ENCODE peak calls at places on chromosomes 3 and 15, in five cellular contexts. One of them, this sample, is unnamed.

GRCh38 chr3:184165548-184165947 is 9.1 kb upstream of the AP2M1 start:
- DNase-seq in natural killer cell treated with Interleukin-12 subunit alpha and Interleukin-12 subunit beta and Interleukin-15 and Interleukin-18, amount 100 ng/mL, for 72 hours: no peak
- DNase-seq in left ventricle myocardium inferior: no peak
- DNase-seq in AG10803: no peak
- DNase-seq in H9: no peak
- DNase-seq in this sample: no peak

GRCh38 chr3:64295594-64295993 is 70.3 kb upstream of the PRICKLE2 start:
- DNase-seq in H9: no peak
- DNase-seq in AG10803: peak; percentile 93
- DNase-seq in left ventricle myocardium inferior: no peak
- DNase-seq in natural killer cell treated with Interleukin-12 subunit alpha and Interleukin-12 subunit beta and Interleukin-15 and Interleukin-18, amount 100 ng/mL, for 72 hours: no peak
- DNase-seq in this sample: no peak

GRCh38 chr15:25717116-25717755 is 145.9 kb downstream of the ATP10A start:
- DNase-seq in left ventricle myocardium inferior: no peak
- DNase-seq in natural killer cell treated with Interleukin-12 subunit alpha and Interleukin-12 subunit beta and Interleukin-15 and Interleukin-18, amount 100 ng/mL, for 72 hours: no peak
- DNase-seq in AG10803: peak; percentile 72
- DNase-seq in H9: no peak
- DNase-seq in this sample: no peak

GRCh38 chr15:30939161-30939560 is 35.4 kb downstream of the FAN1 start:
- DNase-seq in natural killer cell treated with Interleukin-12 subunit alpha and Interleukin-12 subunit beta and Interleukin-15 and Interleukin-18, amount 100 ng/mL, for 72 hours: no peak
- DNase-seq in left ventricle myocardium inferior: no peak
- DNase-seq in H9: no peak
- DNase-seq in AG10803: no peak
- DNase-seq in this sample: no peak

GRCh38 chr15:56365075-56365711 is at the start of gene TEX9:
- DNase-seq in H9: peak; percentile 92
- DNase-seq in AG10803: peak; percentile 81
- DNase-seq in left ventricle myocardium inferior: peak; percentile 84
- DNase-seq in natural killer cell treated with Interleukin-12 subunit alpha and Interleukin-12 subunit beta and Interleukin-15 and Interleukin-18, amount 100 ng/mL, for 72 hours: peak; percentile 79
- DNase-seq in this sample: peak; percentile 83

GRCh38 chr3:195133462-195133861 is 137.5 kb downstream of the XXYLT1 start:
- DNase-seq in AG10803: peak; percentile 94
- DNase-seq in natural killer cell treated with Interleukin-12 subunit alpha and Interleukin-12 subunit beta and Interleukin-15 and Interleukin-18, amount 100 ng/mL, for 72 hours: no peak
- DNase-seq in H9: no peak
- DNase-seq in left ventricle myocardium inferior: no peak
- DNase-seq in this sample: peak; percentile 53

GRCh38 chr3:168269019-168269418 is 173.3 kb upstream of the GOLIM4 start:
- DNase-seq in natural killer cell treated with Interleukin-12 subunit alpha and Interleukin-12 subunit beta and Interleukin-15 and Interleukin-18, amount 100 ng/mL, for 72 hours: no peak
- DNase-seq in AG10803: no peak
- DNase-seq in left ventricle myocardium inferior: no peak
- DNase-seq in H9: no peak
- DNase-seq in this sample: no peak

GRCh38 chr15:83443076-83443847 is 3.9 kb upstream of the SH3GL3 start:
- DNase-seq in AG10803: no peak
- DNase-seq in left ventricle myocardium inferior: no peak
- DNase-seq in H9: no peak
- DNase-seq in natural killer cell treated with Interleukin-12 subunit alpha and Interleukin-12 subunit beta and Interleukin-15 and Interleukin-18, amount 100 ng/mL, for 72 hours: no peak
- DNase-seq in this sample: no peak

GRCh38 chr15:51842852-51843737 is 13.6 kb downstream of the TMOD3 start:
- DNase-seq in AG10803: peak; percentile 28
- DNase-seq in left ventricle myocardium inferior: no peak
- DNase-seq in H9: no peak
- DNase-seq in natural killer cell treated with Interleukin-12 subunit alpha and Interleukin-12 subunit beta and Interleukin-15 and Interleukin-18, amount 100 ng/mL, for 72 hours: no peak
- DNase-seq in this sample: no peak

GRCh38 chr15:89363770-89364169 is 29.1 kb upstream of the POLG start:
- DNase-seq in AG10803: no peak
- DNase-seq in left ventricle myocardium inferior: no peak
- DNase-seq in natural killer cell treated with Interleukin-12 subunit alpha and Interleukin-12 subunit beta and Interleukin-15 and Interleukin-18, amount 100 ng/mL, for 72 hours: no peak
- DNase-seq in H9: no peak
- DNase-seq in this sample: no peak

GRCh38 chr15:96334705-96335428 is 4.4 kb downstream of the NR2F2 start:
- DNase-seq in natural killer cell treated with Interleukin-12 subunit alpha and Interleukin-12 subunit beta and Interleukin-15 and Interleukin-18, amount 100 ng/mL, for 72 hours: no peak
- DNase-seq in AG10803: no peak
- DNase-seq in left ventricle myocardium inferior: no peak
- DNase-seq in H9: no peak
- DNase-seq in this sample: no peak

GRCh38 chr15:29480278-29480677 is 210.7 kb upstream of the NSMCE3 start:
- DNase-seq in left ventricle myocardium inferior: no peak
- DNase-seq in natural killer cell treated with Interleukin-12 subunit alpha and Interleukin-12 subunit beta and Interleukin-15 and Interleukin-18, amount 100 ng/mL, for 72 hours: no peak
- DNase-seq in H9: no peak
- DNase-seq in AG10803: no peak
- DNase-seq in this sample: no peak

GRCh38 chr3:41961750-41962679 is at the start of gene ULK4:
- DNase-seq in H9: peak; percentile 99
- DNase-seq in AG10803: peak; percentile 100
- DNase-seq in left ventricle myocardium inferior: peak; percentile 97
- DNase-seq in natural killer cell treated with Interleukin-12 subunit alpha and Interleukin-12 subunit beta and Interleukin-15 and Interleukin-18, amount 100 ng/mL, for 72 hours: peak; percentile 98
- DNase-seq in this sample: peak; percentile 99

GRCh38 chr15:65096481-65097385 is 18.3 kb downstream of the UBAP1L start:
- DNase-seq in H9: no peak
- DNase-seq in AG10803: no peak
- DNase-seq in left ventricle myocardium inferior: no peak
- DNase-seq in natural killer cell treated with Interleukin-12 subunit alpha and Interleukin-12 subunit beta and Interleukin-15 and Interleukin-18, amount 100 ng/mL, for 72 hours: no peak
- DNase-seq in this sample: no peak

GRCh38 chr3:16884748-16885587 is at the start of gene PLCL2:
- DNase-seq in natural killer cell treated with Interleukin-12 subunit alpha and Interleukin-12 subunit beta and Interleukin-15 and Interleukin-18, amount 100 ng/mL, for 72 hours: peak; percentile 72
- DNase-seq in AG10803: peak; percentile 29
- DNase-seq in left ventricle myocardium inferior: peak; percentile 54
- DNase-seq in H9: peak; percentile 34
- DNase-seq in this sample: peak; percentile 56

GRCh38 chr3:104392327-104392726 is 974.4 kb upstream of the ALCAM start:
- DNase-seq in H9: no peak
- DNase-seq in AG10803: no peak
- DNase-seq in natural killer cell treated with Interleukin-12 subunit alpha and Interleukin-12 subunit beta and Interleukin-15 and Interleukin-18, amount 100 ng/mL, for 72 hours: no peak
- DNase-seq in left ventricle myocardium inferior: no peak
- DNase-seq in this sample: no peak

GRCh38 chr15:62931650-62932049 is 110.9 kb upstream of the TPM1 start:
- DNase-seq in natural killer cell treated with Interleukin-12 subunit alpha and Interleukin-12 subunit beta and Interleukin-15 and Interleukin-18, amount 100 ng/mL, for 72 hours: no peak
- DNase-seq in H9: no peak
- DNase-seq in left ventricle myocardium inferior: no peak
- DNase-seq in AG10803: peak; percentile 49
- DNase-seq in this sample: no peak

GRCh38 chr3:101379695-101380376 is 59.5 kb upstream of the IMPG2 start:
- DNase-seq in left ventricle myocardium inferior: no peak
- DNase-seq in H9: no peak
- DNase-seq in AG10803: no peak
- DNase-seq in natural killer cell treated with Interleukin-12 subunit alpha and Interleukin-12 subunit beta and Interleukin-15 and Interleukin-18, amount 100 ng/mL, for 72 hours: no peak
- DNase-seq in this sample: no peak

GRCh38 chr3:57958642-57959406 is 49.4 kb upstream of the FLNB start:
- DNase-seq in natural killer cell treated with Interleukin-12 subunit alpha and Interleukin-12 subunit beta and Interleukin-15 and Interleukin-18, amount 100 ng/mL, for 72 hours: no peak
- DNase-seq in left ventricle myocardium inferior: peak; percentile 48
- DNase-seq in H9: no peak
- DNase-seq in AG10803: no peak
- DNase-seq in this sample: peak; percentile 59

GRCh38 chr3:15315003-15315402 is 17.4 kb downstream of the SH3BP5 start:
- DNase-seq in AG10803: peak; percentile 79
- DNase-seq in H9: no peak
- DNase-seq in natural killer cell treated with Interleukin-12 subunit alpha and Interleukin-12 subunit beta and Interleukin-15 and Interleukin-18, amount 100 ng/mL, for 72 hours: no peak
- DNase-seq in left ventricle myocardium inferior: no peak
- DNase-seq in this sample: no peak

GRCh38 chr15:51131596-51132290 is 37.0 kb upstream of the TNFAIP8L3 start:
- DNase-seq in AG10803: no peak
- DNase-seq in left ventricle myocardium inferior: no peak
- DNase-seq in natural killer cell treated with Interleukin-12 subunit alpha and Interleukin-12 subunit beta and Interleukin-15 and Interleukin-18, amount 100 ng/mL, for 72 hours: no peak
- DNase-seq in H9: no peak
- DNase-seq in this sample: no peak

GRCh38 chr15:69337133-69337532 is 38.4 kb downstream of the PAQR5 start:
- DNase-seq in H9: no peak
- DNase-seq in left ventricle myocardium inferior: no peak
- DNase-seq in AG10803: peak; percentile 31
- DNase-seq in natural killer cell treated with Interleukin-12 subunit alpha and Interleukin-12 subunit beta and Interleukin-15 and Interleukin-18, amount 100 ng/mL, for 72 hours: no peak
- DNase-seq in this sample: no peak

GRCh38 chr3:9351709-9352126 is 11.1 kb upstream of the THUMPD3 start:
- DNase-seq in left ventricle myocardium inferior: no peak
- DNase-seq in AG10803: no peak
- DNase-seq in H9: peak; percentile 78
- DNase-seq in natural killer cell treated with Interleukin-12 subunit alpha and Interleukin-12 subunit beta and Interleukin-15 and Interleukin-18, amount 100 ng/mL, for 72 hours: no peak
- DNase-seq in this sample: no peak

GRCh38 chr3:69936266-69936665 is 63.3 kb upstream of the SAMMSON start:
- DNase-seq in left ventricle myocardium inferior: no peak
- DNase-seq in AG10803: no peak
- DNase-seq in H9: no peak
- DNase-seq in natural killer cell treated with Interleukin-12 subunit alpha and Interleukin-12 subunit beta and Interleukin-15 and Interleukin-18, amount 100 ng/mL, for 72 hours: no peak
- DNase-seq in this sample: no peak

GRCh38 chr3:120420360-120420759 is 30.4 kb downstream of the FSTL1 start:
- DNase-seq in natural killer cell treated with Interleukin-12 subunit alpha and Interleukin-12 subunit beta and Interleukin-15 and Interleukin-18, amount 100 ng/mL, for 72 hours: no peak
- DNase-seq in left ventricle myocardium inferior: no peak
- DNase-seq in H9: no peak
- DNase-seq in AG10803: peak; percentile 61
- DNase-seq in this sample: no peak

GRCh38 chr15:43246261-43246764 is 20.4 kb downstream of the TGM5 start:
- DNase-seq in natural killer cell treated with Interleukin-12 subunit alpha and Interleukin-12 subunit beta and Interleukin-15 and Interleukin-18, amount 100 ng/mL, for 72 hours: no peak
- DNase-seq in AG10803: no peak
- DNase-seq in left ventricle myocardium inferior: no peak
- DNase-seq in H9: no peak
- DNase-seq in this sample: no peak

GRCh38 chr15:90402230-90402629 is 14.2 kb downstream of the IQGAP1 start:
- DNase-seq in left ventricle myocardium inferior: no peak
- DNase-seq in natural killer cell treated with Interleukin-12 subunit alpha and Interleukin-12 subunit beta and Interleukin-15 and Interleukin-18, amount 100 ng/mL, for 72 hours: no peak
- DNase-seq in AG10803: peak; percentile 93
- DNase-seq in H9: no peak
- DNase-seq in this sample: peak; percentile 70

GRCh38 chr15:33343275-33343674 is 32.5 kb downstream of the RYR3 start:
- DNase-seq in left ventricle myocardium inferior: no peak
- DNase-seq in natural killer cell treated with Interleukin-12 subunit alpha and Interleukin-12 subunit beta and Interleukin-15 and Interleukin-18, amount 100 ng/mL, for 72 hours: no peak
- DNase-seq in AG10803: no peak
- DNase-seq in H9: no peak
- DNase-seq in this sample: no peak

GRCh38 chr15:67127925-67128324 is 62.5 kb downstream of the SMAD3 start:
- DNase-seq in natural killer cell treated with Interleukin-12 subunit alpha and Interleukin-12 subunit beta and Interleukin-15 and Interleukin-18, amount 100 ng/mL, for 72 hours: no peak
- DNase-seq in AG10803: peak; percentile 97
- DNase-seq in H9: no peak
- DNase-seq in left ventricle myocardium inferior: no peak
- DNase-seq in this sample: no peak

GRCh38 chr3:97835761-97836160 is 13.9 kb downstream of the CRYBG3 start:
- DNase-seq in AG10803: peak; percentile 30
- DNase-seq in left ventricle myocardium inferior: no peak
- DNase-seq in natural killer cell treated with Interleukin-12 subunit alpha and Interleukin-12 subunit beta and Interleukin-15 and Interleukin-18, amount 100 ng/mL, for 72 hours: no peak
- DNase-seq in H9: no peak
- DNase-seq in this sample: no peak

GRCh38 chr15:72824112-72824511 is 40.6 kb upstream of the ADPGK start:
- DNase-seq in natural killer cell treated with Interleukin-12 subunit alpha and Interleukin-12 subunit beta and Interleukin-15 and Interleukin-18, amount 100 ng/mL, for 72 hours: no peak
- DNase-seq in H9: no peak
- DNase-seq in left ventricle myocardium inferior: no peak
- DNase-seq in AG10803: no peak
- DNase-seq in this sample: no peak

GRCh38 chr3:195416795-195417194 is 26.0 kb downstream of the ACAP2 start:
- DNase-seq in H9: no peak
- DNase-seq in left ventricle myocardium inferior: no peak
- DNase-seq in natural killer cell treated with Interleukin-12 subunit alpha and Interleukin-12 subunit beta and Interleukin-15 and Interleukin-18, amount 100 ng/mL, for 72 hours: no peak
- DNase-seq in AG10803: no peak
- DNase-seq in this sample: no peak

GRCh38 chr15:79458491-79458890 is 26.4 kb downstream of the MINAR1 start:
- DNase-seq in H9: no peak
- DNase-seq in natural killer cell treated with Interleukin-12 subunit alpha and Interleukin-12 subunit beta and Interleukin-15 and Interleukin-18, amount 100 ng/mL, for 72 hours: no peak
- DNase-seq in left ventricle myocardium inferior: no peak
- DNase-seq in AG10803: no peak
- DNase-seq in this sample: no peak

GRCh38 chr3:14425574-14426304 is 23.3 kb downstream of the SLC6A6 start:
- DNase-seq in left ventricle myocardium inferior: no peak
- DNase-seq in natural killer cell treated with Interleukin-12 subunit alpha and Interleukin-12 subunit beta and Interleukin-15 and Interleukin-18, amount 100 ng/mL, for 72 hours: peak; percentile 80
- DNase-seq in AG10803: no peak
- DNase-seq in H9: no peak
- DNase-seq in this sample: no peak